ENCODE peak calls at places on chromosome 5, in six cellular contexts. X is K562, O is H1, G is GM12878, W is SK-N-SH, L is HepG2. C is an unnamed sample.

GRCh38 chr5:175718401-175719108 is 60.7 kb downstream of the HRH2 start:
- DNase-seq in X (peak; percentile 58), O (no peak), G (no peak), W (no peak), L (no peak), C (no peak)

GRCh38 chr5:90477073-90477472 is 2.4 kb downstream of the POLR3G start:
- DNase-seq in X (no peak), O (peak; percentile 61), G (no peak), W (no peak), L (no peak), C (no peak)

GRCh38 chr5:33852327-33852726 is 39.5 kb downstream of the ADAMTS12 start:
- DNase-seq in X (no peak), O (no peak), G (no peak), W (no peak), L (no peak), C (no peak)

GRCh38 chr5:178438746-178439260 is 151.4 kb downstream of the COL23A1 start:
- DNase-seq in X (no peak), O (no peak), G (no peak), W (no peak), L (no peak), C (no peak)

GRCh38 chr5:5711112-5711511 is 288.6 kb downstream of the ICE1 start:
- DNase-seq in X (no peak), O (no peak), G (no peak), W (peak; percentile 64), L (no peak), C (no peak)

GRCh38 chr5:69450116-69450515 is 35.2 kb downstream of the MARVELD2 start:
- DNase-seq in X (no peak), O (no peak), G (no peak), W (no peak), L (no peak), C (no peak)

GRCh38 chr5:160347453-160347852 is 23.0 kb downstream of the C1QTNF2 start:
- DNase-seq in X (no peak), O (no peak), G (no peak), W (no peak), L (no peak), C (no peak)

GRCh38 chr5:150045512-150045911 is 40.8 kb downstream of the CSF1R start:
- DNase-seq in X (peak; percentile 48), O (no peak), G (no peak), W (no peak), L (no peak), C (no peak)

GRCh38 chr5:65796917-65797316 is 74.9 kb downstream of the NLN start:
- DNase-seq in X (no peak), O (no peak), G (no peak), W (no peak), L (no peak), C (no peak)

GRCh38 chr5:38467353-38468040 is 88.9 kb downstream of the LIFR start:
- DNase-seq in X (no peak), O (no peak), G (no peak), W (no peak), L (no peak), C (no peak)

GRCh38 chr5:73692166-73692640 is 66.2 kb downstream of the ARHGEF28 start:
- DNase-seq in X (no peak), O (no peak), G (no peak), W (no peak), L (no peak), C (no peak)

GRCh38 chr5:115507682-115508081 is 36.9 kb downstream of the FEM1C start:
- DNase-seq in X (no peak), O (no peak), G (no peak), W (no peak), L (no peak), C (no peak)

GRCh38 chr5:137497396-137498290 is 1.5 kb downstream of the SPOCK1 start:
- DNase-seq in X (no peak), O (no peak), G (no peak), W (peak; percentile 21), L (no peak), C (no peak)

GRCh38 chr5:9551567-9551966 is 5.7 kb upstream of the SEMA5A start:
- DNase-seq in X (no peak), O (no peak), G (no peak), W (no peak), L (no peak), C (no peak)

GRCh38 chr5:141811287-141812155 is 66.7 kb downstream of the PCDH1 start:
- DNase-seq in X (peak; percentile 51), O (no peak), G (no peak), W (peak; percentile 86), L (peak; percentile 9), C (no peak)

GRCh38 chr5:41410737-41411136 is 99.7 kb downstream of the PLCXD3 start:
- DNase-seq in X (no peak), O (no peak), G (no peak), W (no peak), L (no peak), C (peak; percentile 33)

GRCh38 chr5:154143121-154143725 is 47.3 kb upstream of the GALNT10 start:
- DNase-seq in X (no peak), O (no peak), G (no peak), W (no peak), L (no peak), C (no peak)

GRCh38 chr5:136811551-136811950 is 446.2 kb upstream of the TRPC7 start:
- DNase-seq in X (no peak), O (no peak), G (no peak), W (no peak), L (no peak), C (no peak)

GRCh38 chr5:150848271-150848670 is 1.9 kb downstream of the IRGM start:
- DNase-seq in X (no peak), O (no peak), G (no peak), W (no peak), L (no peak), C (no peak)

GRCh38 chr5:108481355-108481931 is 99.5 kb upstream of the FBXL17 start:
- DNase-seq in X (peak; percentile 53), O (peak; percentile 5), G (peak; percentile 30), W (peak; percentile 19), L (peak; percentile 20), C (no peak)

GRCh38 chr5:126003309-126003708 is 419.9 kb upstream of the GRAMD2B start:
- DNase-seq in X (no peak), O (no peak), G (no peak), W (no peak), L (no peak), C (no peak)

GRCh38 chr5:74684900-74685851 is at the start of gene HEXB:
- DNase-seq in X (peak; percentile 92), O (peak; percentile 51), G (peak; percentile 27), W (peak; percentile 95), L (peak; percentile 73), C (peak; percentile 65)

GRCh38 chr5:118451697-118452247 is 536.6 kb downstream of the DTWD2 start:
- DNase-seq in X (no peak), O (no peak), G (no peak), W (no peak), L (no peak), C (no peak)

GRCh38 chr5:142059304-142059940 is 46.6 kb upstream of the GNPDA1 start:
- DNase-seq in X (peak; percentile 35), O (no peak), G (no peak), W (no peak), L (peak; percentile 20), C (no peak)

GRCh38 chr5:109239501-109239900 is 170.3 kb downstream of the PJA2 start:
- DNase-seq in X (no peak), O (no peak), G (no peak), W (no peak), L (no peak), C (no peak)

GRCh38 chr5:76754765-76755164 is 38.8 kb downstream of the F2R start:
- DNase-seq in X (no peak), O (no peak), G (no peak), W (no peak), L (no peak), C (no peak)

GRCh38 chr5:116378007-116378831 is 196.4 kb downstream of the SEMA6A start:
- DNase-seq in X (no peak), O (no peak), G (no peak), W (peak; percentile 27), L (no peak), C (no peak)

GRCh38 chr5:176731506-176732192 is 78.7 kb upstream of the UNC5A start:
- DNase-seq in X (no peak), O (no peak), G (no peak), W (no peak), L (no peak), C (no peak)

GRCh38 chr5:42951847-42952411 is 88.2 kb downstream of the ANXA2R start:
- DNase-seq in X (no peak), O (no peak), G (no peak), W (peak; percentile 24), L (no peak), C (no peak)

GRCh38 chr5:111404270-111404769 is 108.0 kb downstream of the STARD4 start:
- DNase-seq in X (no peak), O (no peak), G (no peak), W (no peak), L (peak; percentile 74), C (no peak)

GRCh38 chr5:173864126-173865075 is 23.7 kb upstream of the CPEB4 start:
- DNase-seq in X (peak; percentile 75), O (no peak), G (no peak), W (no peak), L (peak; percentile 35), C (peak; percentile 78)

GRCh38 chr5:171450423-171451246 is 31.2 kb downstream of the FGF18 start:
- DNase-seq in X (peak; percentile 24), O (no peak), G (no peak), W (no peak), L (no peak), C (no peak)

GRCh38 chr5:39106332-39106731 is 32.1 kb upstream of the RICTOR start:
- DNase-seq in X (no peak), O (no peak), G (no peak), W (no peak), L (no peak), C (no peak)

GRCh38 chr5:159331099-159331973 is 1.0 kb upstream of the IL12B start:
- DNase-seq in X (peak; percentile 59), O (no peak), G (no peak), W (peak; percentile 86), L (no peak), C (peak; percentile 57)
- TF ChIP-seq GABPA in X (no peak), O (no peak), G (no peak), W (no peak), L (no peak), C (no peak)

DNA sequence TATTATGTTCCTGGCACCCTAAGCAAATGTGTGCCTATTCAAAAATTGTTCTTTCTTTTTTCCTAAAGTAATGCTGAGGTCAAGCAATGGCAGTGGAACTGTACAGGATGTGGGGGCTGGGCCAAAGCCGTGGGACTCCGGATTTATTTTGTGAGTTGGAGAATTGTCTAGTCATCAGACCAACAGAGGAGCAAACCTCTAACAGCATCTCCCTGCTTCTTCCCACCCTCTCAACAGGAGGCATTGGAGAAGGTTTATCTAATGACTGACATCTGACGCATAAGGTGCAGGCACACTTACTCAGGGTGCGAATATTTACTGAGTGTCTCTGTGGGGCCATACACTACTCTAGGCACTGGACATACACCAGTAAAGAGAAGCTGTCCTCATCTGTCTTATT is 38.6 kb downstream of the MARCHF11 start:
- DNase-seq in X (no peak), O (no peak), G (no peak), W (no peak), L (no peak), C (no peak)
- H3K27ac ChIP-seq in X (no peak overlapping the region), O (no peak overlapping the region), G (no peak overlapping the region), W (no peak overlapping the region), L (no peak overlapping the region), C (no peak overlapping the region)

GRCh38 chr5:435961-436640 is 6.9 kb upstream of the EXOC3 start:
- DNase-seq in X (no peak), O (no peak), G (no peak), W (peak; percentile 61), L (peak; percentile 25), C (no peak)
- TF ChIP-seq GABPA in X (no peak), O (no peak), G (no peak), W (no peak), L (no peak), C (no peak)

GRCh38 chr5:180799194-180799593 is 3.4 kb downstream of the MGAT1 start:
- DNase-seq in X (no peak), O (no peak), G (no peak), W (no peak), L (no peak), C (no peak)
- H3K27ac ChIP-seq in X (no peak overlapping the region), O (no peak overlapping the region), G (no peak overlapping the region), W (no peak overlapping the region), L (no peak overlapping the region), C (no peak overlapping the region)

C was measured in HL-60.